ENCODE peak calls at places on chromosomes 7 and 10, in nine cellular contexts. One of them, this sample, is unnamed.

GRCh38 chr10:89337493-89337892 is 9.7 kb downstream of the IFIT3 start:
- DNase-seq in NCI-H1092 treated with DMSO at 0.1 percent for 48 hours: no peak
- DNase-seq in RPMI8226: no peak
- DNase-seq in cardiac muscle cell: peak; percentile 45
- DNase-seq in activated naive CD4-positive, alpha-beta T cell: no peak
- DNase-seq in lower leg skin: no peak
- DNase-seq in HTR-8/SVneo: peak; percentile 31
- DNase-seq in RKO: peak; percentile 49
- DNase-seq in neural crest cell: no peak
- DNase-seq in this sample: no peak

GRCh38 chr10:91137822-91138221 is 82.6 kb upstream of the PCGF5 start:
- DNase-seq in lower leg skin: no peak
- DNase-seq in RPMI8226: no peak
- DNase-seq in cardiac muscle cell: no peak
- DNase-seq in HTR-8/SVneo: no peak
- DNase-seq in RKO: no peak
- DNase-seq in activated naive CD4-positive, alpha-beta T cell: no peak
- DNase-seq in NCI-H1092 treated with DMSO at 0.1 percent for 48 hours: peak; percentile 9
- DNase-seq in neural crest cell: no peak
- DNase-seq in this sample: no peak

GRCh38 chr7:30264052-30264451 is 20.3 kb upstream of the ZNRF2 start:
- DNase-seq in neural crest cell: no peak
- DNase-seq in activated naive CD4-positive, alpha-beta T cell: no peak
- DNase-seq in NCI-H1092 treated with DMSO at 0.1 percent for 48 hours: no peak
- DNase-seq in RKO: no peak
- DNase-seq in lower leg skin: no peak
- DNase-seq in cardiac muscle cell: no peak
- DNase-seq in RPMI8226: no peak
- DNase-seq in HTR-8/SVneo: no peak
- DNase-seq in this sample: no peak

GRCh38 chr7:158804335-158804734 is 25.0 kb downstream of the ESYT2 start:
- DNase-seq in HTR-8/SVneo: no peak
- DNase-seq in cardiac muscle cell: no peak
- DNase-seq in lower leg skin: no peak
- DNase-seq in activated naive CD4-positive, alpha-beta T cell: no peak
- DNase-seq in RKO: no peak
- DNase-seq in neural crest cell: no peak
- DNase-seq in RPMI8226: no peak
- DNase-seq in NCI-H1092 treated with DMSO at 0.1 percent for 48 hours: no peak
- DNase-seq in this sample: no peak

GRCh38 chr10:4546500-4546899 is 279.5 kb upstream of the AKR1E2 start:
- DNase-seq in neural crest cell: no peak
- DNase-seq in NCI-H1092 treated with DMSO at 0.1 percent for 48 hours: no peak
- DNase-seq in cardiac muscle cell: no peak
- DNase-seq in RKO: no peak
- DNase-seq in RPMI8226: no peak
- DNase-seq in HTR-8/SVneo: no peak
- DNase-seq in lower leg skin: no peak
- DNase-seq in activated naive CD4-positive, alpha-beta T cell: no peak
- DNase-seq in this sample: no peak

GRCh38 chr10:378230-378929 is 243.1 kb downstream of the ZMYND11 start:
- DNase-seq in neural crest cell: no peak
- DNase-seq in RPMI8226: no peak
- DNase-seq in lower leg skin: peak; percentile 21
- DNase-seq in activated naive CD4-positive, alpha-beta T cell: no peak
- DNase-seq in cardiac muscle cell: no peak
- DNase-seq in RKO: no peak
- DNase-seq in NCI-H1092 treated with DMSO at 0.1 percent for 48 hours: no peak
- DNase-seq in HTR-8/SVneo: no peak
- DNase-seq in this sample: no peak

GRCh38 chr7:134639061-134639460 is 7.6 kb upstream of the BPGM start:
- DNase-seq in NCI-H1092 treated with DMSO at 0.1 percent for 48 hours: no peak
- DNase-seq in RKO: no peak
- DNase-seq in RPMI8226: no peak
- DNase-seq in lower leg skin: no peak
- DNase-seq in activated naive CD4-positive, alpha-beta T cell: no peak
- DNase-seq in neural crest cell: no peak
- DNase-seq in HTR-8/SVneo: no peak
- DNase-seq in cardiac muscle cell: no peak
- DNase-seq in this sample: no peak

GRCh38 chr7:97298561-97298960 is 181.1 kb downstream of the SDHAF3 start:
- DNase-seq in RPMI8226: no peak
- DNase-seq in RKO: peak; percentile 41
- DNase-seq in HTR-8/SVneo: no peak
- DNase-seq in neural crest cell: no peak
- DNase-seq in NCI-H1092 treated with DMSO at 0.1 percent for 48 hours: no peak
- DNase-seq in activated naive CD4-positive, alpha-beta T cell: no peak
- DNase-seq in lower leg skin: no peak
- DNase-seq in cardiac muscle cell: no peak
- DNase-seq in this sample: no peak

GRCh38 chr10:130361351-130362105 is 225.3 kb downstream of the GLRX3 start:
- DNase-seq in neural crest cell: no peak
- DNase-seq in cardiac muscle cell: no peak
- DNase-seq in HTR-8/SVneo: no peak
- DNase-seq in NCI-H1092 treated with DMSO at 0.1 percent for 48 hours: no peak
- DNase-seq in activated naive CD4-positive, alpha-beta T cell: no peak
- DNase-seq in RPMI8226: no peak
- DNase-seq in lower leg skin: peak; percentile 74
- DNase-seq in RKO: no peak
- DNase-seq in this sample: no peak

GRCh38 chr7:64795176-64795575 is 948 bp downstream of the ZNF138 start:
- DNase-seq in HTR-8/SVneo: no peak
- DNase-seq in RKO: no peak
- DNase-seq in activated naive CD4-positive, alpha-beta T cell: no peak
- DNase-seq in lower leg skin: no peak
- DNase-seq in neural crest cell: no peak
- DNase-seq in RPMI8226: no peak
- DNase-seq in NCI-H1092 treated with DMSO at 0.1 percent for 48 hours: no peak
- DNase-seq in cardiac muscle cell: no peak
- DNase-seq in this sample: peak; percentile 18

GRCh38 chr7:111329367-111330234 is 232.7 kb downstream of the IMMP2L start:
- DNase-seq in activated naive CD4-positive, alpha-beta T cell: no peak
- DNase-seq in neural crest cell: no peak
- DNase-seq in RPMI8226: no peak
- DNase-seq in RKO: peak; percentile 16
- DNase-seq in HTR-8/SVneo: no peak
- DNase-seq in cardiac muscle cell: peak; percentile 30
- DNase-seq in lower leg skin: no peak
- DNase-seq in NCI-H1092 treated with DMSO at 0.1 percent for 48 hours: no peak
- DNase-seq in this sample: no peak

GRCh38 chr7:7554021-7554432 is 12.7 kb upstream of the MIOS start:
- DNase-seq in RPMI8226: no peak
- DNase-seq in activated naive CD4-positive, alpha-beta T cell: no peak
- DNase-seq in RKO: no peak
- DNase-seq in NCI-H1092 treated with DMSO at 0.1 percent for 48 hours: peak; percentile 78
- DNase-seq in HTR-8/SVneo: no peak
- DNase-seq in cardiac muscle cell: peak; percentile 32
- DNase-seq in lower leg skin: no peak
- DNase-seq in neural crest cell: no peak
- DNase-seq in this sample: no peak

GRCh38 chr7:1210321-1210978 is 22.2 kb upstream of the UNCX start:
- DNase-seq in HTR-8/SVneo: no peak
- DNase-seq in RKO: no peak
- DNase-seq in activated naive CD4-positive, alpha-beta T cell: no peak
- DNase-seq in RPMI8226: peak; percentile 92
- DNase-seq in NCI-H1092 treated with DMSO at 0.1 percent for 48 hours: no peak
- DNase-seq in cardiac muscle cell: peak; percentile 22
- DNase-seq in neural crest cell: no peak
- DNase-seq in lower leg skin: no peak
- DNase-seq in this sample: no peak

GRCh38 chr10:70331486-70332268 is 47.9 kb upstream of the NPFFR1 start:
- DNase-seq in lower leg skin: no peak
- DNase-seq in cardiac muscle cell: peak; percentile 96
- DNase-seq in RPMI8226: peak; percentile 96
- DNase-seq in HTR-8/SVneo: peak; percentile 87
- DNase-seq in activated naive CD4-positive, alpha-beta T cell: no peak
- DNase-seq in NCI-H1092 treated with DMSO at 0.1 percent for 48 hours: peak; percentile 34
- DNase-seq in neural crest cell: no peak
- DNase-seq in RKO: peak; percentile 74
- DNase-seq in this sample: peak; percentile 86

GRCh38 chr10:88230251-88230650 is 352.9 kb downstream of the RNLS start:
- DNase-seq in lower leg skin: no peak
- DNase-seq in NCI-H1092 treated with DMSO at 0.1 percent for 48 hours: no peak
- DNase-seq in activated naive CD4-positive, alpha-beta T cell: no peak
- DNase-seq in RPMI8226: no peak
- DNase-seq in RKO: no peak
- DNase-seq in cardiac muscle cell: no peak
- DNase-seq in neural crest cell: no peak
- DNase-seq in HTR-8/SVneo: no peak
- DNase-seq in this sample: no peak

GRCh38 chr7:27175626-27176342 is 1.7 kb upstream of the HOXA10 start:
- DNase-seq in RKO: no peak
- DNase-seq in HTR-8/SVneo: no peak
- DNase-seq in neural crest cell: no peak
- DNase-seq in cardiac muscle cell: no peak
- DNase-seq in NCI-H1092 treated with DMSO at 0.1 percent for 48 hours: no peak
- DNase-seq in RPMI8226: no peak
- DNase-seq in lower leg skin: no peak
- DNase-seq in activated naive CD4-positive, alpha-beta T cell: no peak
- DNase-seq in this sample: no peak

GRCh38 chr7:130070900-130071622 is 727 bp downstream of the KLHDC10 start:
- DNase-seq in activated naive CD4-positive, alpha-beta T cell: no peak
- DNase-seq in RKO: peak; percentile 54
- DNase-seq in HTR-8/SVneo: no peak
- DNase-seq in neural crest cell: no peak
- DNase-seq in lower leg skin: no peak
- DNase-seq in cardiac muscle cell: peak; percentile 45
- DNase-seq in NCI-H1092 treated with DMSO at 0.1 percent for 48 hours: peak; percentile 12
- DNase-seq in RPMI8226: peak; percentile 38
- DNase-seq in this sample: peak; percentile 54

GRCh38 chr10:30503700-30504462 is 69.9 kb downstream of the MAP3K8 start:
- DNase-seq in lower leg skin: no peak
- DNase-seq in HTR-8/SVneo: no peak
- DNase-seq in RPMI8226: no peak
- DNase-seq in RKO: no peak
- DNase-seq in cardiac muscle cell: peak; percentile 84
- DNase-seq in neural crest cell: no peak
- DNase-seq in activated naive CD4-positive, alpha-beta T cell: no peak
- DNase-seq in NCI-H1092 treated with DMSO at 0.1 percent for 48 hours: no peak
- DNase-seq in this sample: no peak

GRCh38 chr10:46050956-46051355 is 4.9 kb upstream of the MSMB start:
- DNase-seq in cardiac muscle cell: peak; percentile 27
- DNase-seq in NCI-H1092 treated with DMSO at 0.1 percent for 48 hours: no peak
- DNase-seq in RPMI8226: no peak
- DNase-seq in HTR-8/SVneo: no peak
- DNase-seq in neural crest cell: no peak
- DNase-seq in RKO: no peak
- DNase-seq in lower leg skin: no peak
- DNase-seq in activated naive CD4-positive, alpha-beta T cell: no peak
- DNase-seq in this sample: no peak

GRCh38 chr10:15419279-15419874 is 48.3 kb upstream of the FAM171A1 start:
- DNase-seq in activated naive CD4-positive, alpha-beta T cell: no peak
- DNase-seq in RPMI8226: peak; percentile 52
- DNase-seq in HTR-8/SVneo: no peak
- DNase-seq in NCI-H1092 treated with DMSO at 0.1 percent for 48 hours: no peak
- DNase-seq in neural crest cell: peak; percentile 41
- DNase-seq in cardiac muscle cell: peak; percentile 64
- DNase-seq in lower leg skin: no peak
- DNase-seq in RKO: peak; percentile 72
- DNase-seq in this sample: peak; percentile 56